ENCODE peak calls at places on chromosomes 11 and 22, in seven cellular contexts. H, I, G, E, Y, C and K are unnamed samples.

GRCh38 chr22:29914165-29914564 is 31.2 kb downstream of the MTMR3 start:
- DNase-seq in H (no peak), I (peak; percentile 87), G (peak; percentile 82), E (no peak), Y (peak; percentile 83), C (peak; percentile 78), K (no peak)

GRCh38 chr22:38246692-38247091 is 26.1 kb downstream of the TMEM184B start:
- DNase-seq in H (no peak), I (no peak), G (no peak), E (no peak), Y (no peak), C (no peak), K (no peak)

GRCh38 chr22:25110596-25110845 is 89.1 kb upstream of the CRYBB3 start:
- DNase-seq in H (no peak), I (no peak), G (no peak), E (no peak), Y (no peak), C (no peak), K (no peak)

GRCh38 chr22:46075764-46076531 is 74.4 kb upstream of the PPARA start:
- DNase-seq in H (no peak), I (no peak), G (no peak), E (no peak), Y (no peak), C (no peak), K (no peak)

GRCh38 chr11:10930961-10931760 is 73.3 kb upstream of the ZBED5 start:
- DNase-seq in H (peak; percentile 67), I (peak; percentile 86), G (peak; percentile 89), E (peak; percentile 79), Y (peak; percentile 76), C (peak; percentile 85), K (peak; percentile 68)

GRCh38 chr22:20567371-20567847 is 60.0 kb downstream of the MED15 start:
- DNase-seq in H (no peak), I (peak; percentile 48), G (peak; percentile 99), E (no peak), Y (peak; percentile 66), C (no peak), K (no peak)

GRCh38 chr11:115222218-115222862 is 281.9 kb downstream of the CADM1 start:
- DNase-seq in H (no peak), I (peak; percentile 87), G (peak; percentile 59), E (no peak), Y (peak; percentile 98), C (peak; percentile 84), K (no peak)

GRCh38 chr11:118113031-118113430 is 26.3 kb upstream of the SMIM35 start:
- DNase-seq in H (no peak), I (no peak), G (no peak), E (no peak), Y (no peak), C (no peak), K (no peak)

GRCh38 chr11:31870609-31871309 is 59.6 kb upstream of the PAX6 start:
- DNase-seq in H (peak; percentile 85), I (peak; percentile 49), G (peak; percentile 65), E (peak; percentile 84), Y (peak; percentile 33), C (peak; percentile 92), K (peak; percentile 92)

GRCh38 chr22:23754980-23755636 is 883 bp upstream of the VPREB3 start:
- DNase-seq in H (no peak), I (no peak), G (no peak), E (no peak), Y (no peak), C (no peak), K (no peak)

GRCh38 chr11:111392552-111392951 is 13.5 kb upstream of the POU2AF1 start:
- DNase-seq in H (no peak), I (no peak), G (peak; percentile 40), E (no peak), Y (no peak), C (no peak), K (no peak)

GRCh38 chr22:40685406-40685805 is 6.1 kb downstream of the MCHR1 start:
- DNase-seq in H (no peak), I (no peak), G (no peak), E (no peak), Y (no peak), C (no peak), K (no peak)

GRCh38 chr22:49258107-49259010 is 569.3 kb downstream of the BRD1 start:
- DNase-seq in H (no peak), I (no peak), G (no peak), E (no peak), Y (no peak), C (no peak), K (peak; percentile 12)

GRCh38 chr11:10544491-10545470 is 3.8 kb upstream of the RNF141 start:
- DNase-seq in H (no peak), I (no peak), G (no peak), E (no peak), Y (no peak), C (no peak), K (no peak)

GRCh38 chr11:298406-299065 is 790 bp downstream of the IFITM5 start:
- DNase-seq in H (no peak), I (no peak), G (no peak), E (no peak), Y (no peak), C (no peak), K (no peak)

GRCh38 chr11:77865805-77866204 is 44.9 kb downstream of the AAMDC start:
- DNase-seq in H (no peak), I (no peak), G (peak; percentile 38), E (no peak), Y (peak; percentile 32), C (no peak), K (no peak)

GRCh38 chr22:26124991-26125725 is 44.1 kb upstream of the SEZ6L start:
- DNase-seq in H (no peak), I (no peak), G (no peak), E (no peak), Y (no peak), C (no peak), K (no peak)

GRCh38 chr22:26127126-26127525 is 42.1 kb upstream of the SEZ6L start:
- DNase-seq in H (no peak), I (no peak), G (no peak), E (no peak), Y (no peak), C (no peak), K (no peak)

GRCh38 chr22:26122920-26123468 is 46.3 kb upstream of the SEZ6L start:
- DNase-seq in H (no peak), I (no peak), G (no peak), E (no peak), Y (no peak), C (no peak), K (no peak)
- H3K4ac ChIP-seq in H (no peak overlapping the region), I (no peak overlapping the region), G (no peak overlapping the region), E (no peak overlapping the region), Y (no peak overlapping the region), C (no peak overlapping the region), K (no peak overlapping the region)

GRCh38 chr11:133212201-133212600 is 320.1 kb downstream of the OPCML start:
- DNase-seq in H (no peak), I (no peak), G (no peak), E (no peak), Y (no peak), C (no peak), K (no peak)

GRCh38 chr11:133202816-133203215 is 329.5 kb downstream of the OPCML start:
- DNase-seq in H (no peak), I (no peak), G (no peak), E (no peak), Y (no peak), C (no peak), K (no peak)

DNA sequence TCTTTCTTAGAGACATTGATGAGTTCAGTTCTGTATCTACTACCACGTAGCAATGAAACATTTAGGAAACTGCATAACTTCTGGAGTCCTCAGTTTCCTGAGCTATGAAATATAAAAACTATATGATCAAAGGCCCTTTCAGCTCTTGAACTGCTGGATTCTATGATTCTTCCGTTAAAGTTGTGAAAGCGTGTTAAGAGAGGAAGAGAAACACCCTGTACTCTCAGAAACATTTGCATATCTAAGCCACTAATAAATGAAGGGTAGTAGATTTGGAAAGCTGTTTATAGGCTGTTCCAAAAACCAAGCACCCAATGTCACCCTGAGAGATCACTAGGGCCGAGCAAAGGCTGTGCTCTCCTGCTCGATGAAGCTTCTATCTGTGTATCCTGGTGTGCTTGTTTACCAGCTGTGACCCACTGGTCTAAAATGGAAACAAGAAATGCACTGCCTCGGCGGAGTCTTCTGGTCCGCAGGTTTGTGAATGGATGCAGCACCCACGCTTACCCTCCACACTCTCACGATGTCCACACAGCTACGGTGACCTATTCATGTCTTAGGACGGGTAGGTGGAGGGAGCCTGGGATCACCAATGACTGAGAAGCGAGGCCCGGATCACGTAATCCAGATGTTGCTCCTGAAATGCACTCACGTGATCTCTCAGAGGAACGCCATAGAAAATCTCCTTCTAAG is 325.8 kb downstream of the OPCML start:
- DNase-seq in H (no peak), I (no peak), G (no peak), E (no peak), Y (no peak), C (no peak), K (no peak)
- H3K4ac ChIP-seq in H (no peak overlapping the region), I (no peak overlapping the region), G (no peak overlapping the region), E (no peak overlapping the region), Y (no peak overlapping the region), C (no peak overlapping the region), K (no peak overlapping the region)

GRCh38 chr11:113494021-113494420 is 18.8 kb upstream of the DRD2 start:
- DNase-seq in H (no peak), I (no peak), G (no peak), E (no peak), Y (no peak), C (no peak), K (no peak)

GRCh38 chr11:113493205-113493604 is 18.0 kb upstream of the DRD2 start:
- DNase-seq in H (no peak), I (no peak), G (no peak), E (no peak), Y (no peak), C (no peak), K (no peak)

GRCh38 chr11:113496026-113496651 is 20.9 kb upstream of the DRD2 start:
- DNase-seq in H (no peak), I (no peak), G (no peak), E (no peak), Y (no peak), C (no peak), K (no peak)
- H3K4ac ChIP-seq in H (no peak overlapping the region), I (no peak overlapping the region), G (no peak overlapping the region), E (no peak overlapping the region), Y (no peak overlapping the region), C (no peak overlapping the region), K (no peak overlapping the region)

GRCh38 chr22:50697667-50698506 is 25.3 kb downstream of the SHANK3 start:
- DNase-seq in H (no peak), I (no peak), G (no peak), E (no peak), Y (no peak), C (no peak), K (no peak)
- H3K4ac ChIP-seq in H (no peak overlapping the region), I (no peak overlapping the region), G (no peak overlapping the region), E (no peak overlapping the region), Y (peak overlapping the region; percentile 7), C (no peak overlapping the region), K (no peak overlapping the region)

GRCh38 chr11:116725434-116726221 is 47.2 kb downstream of the BUD13 start:
- DNase-seq in H (no peak), I (peak; percentile 55), G (no peak), E (no peak), Y (peak; percentile 44), C (peak; percentile 62), K (no peak)
- H3K4ac ChIP-seq in H (no peak overlapping the region), I (no peak overlapping the region), G (no peak overlapping the region), E (no peak overlapping the region), Y (no peak overlapping the region), C (no peak overlapping the region), K (no peak overlapping the region)